ENCODE peak calls at places on chromosomes 13 and 19, in ten cellular contexts. I, B, N, F, A, Q, Z, J, L and G are unnamed samples.

GRCh38 chr13:97976551-97977375 is 23.3 kb downstream of the IPO5 start:
- DNase-seq in I (peak), B (no peak), N (peak), F (peak), A (peak), Q (peak), Z (no peak), J (no peak), L (no peak), G (peak)

GRCh38 chr19:46887240-46887782 is 26.5 kb downstream of the ARHGAP35 start:
- DNase-seq in I (no peak), B (no peak), N (no peak), F (no peak), A (no peak), Q (no peak), Z (no peak), J (no peak), L (no peak), G (no peak)

GRCh38 chr13:51714663-51715168 is 89.2 kb downstream of the DHRS12 start:
- DNase-seq in I (no peak), B (no peak), N (peak), F (no peak), A (no peak), Q (no peak), Z (no peak), J (no peak), L (peak), G (no peak)

GRCh38 chr19:30512748-30513389 is 140.7 kb downstream of the ZNF536 start:
- DNase-seq in I (no peak), B (no peak), N (no peak), F (no peak), A (no peak), Q (peak), Z (no peak), J (no peak), L (no peak), G (no peak)

GRCh38 chr13:44303681-44304432 is 69.8 kb upstream of the SERP2 start:
- DNase-seq in I (no peak), B (no peak), N (no peak), F (peak), A (no peak), Q (peak), Z (no peak), J (no peak), L (no peak), G (no peak)

GRCh38 chr19:45156751-45157150 is 4.0 kb downstream of the NKPD1 start:
- DNase-seq in I (no peak), B (no peak), N (no peak), F (no peak), A (no peak), Q (no peak), Z (no peak), J (no peak), L (no peak), G (peak)

GRCh38 chr13:27450921-27451461 is 627 bp upstream of the MTIF3 start:
- DNase-seq in I (peak), B (no peak), N (peak), F (peak), A (no peak), Q (peak), Z (no peak), J (no peak), L (peak), G (peak)

GRCh38 chr13:85405316-85405897 is 393.8 kb downstream of the SLITRK6 start:
- DNase-seq in I (no peak), B (no peak), N (no peak), F (no peak), A (no peak), Q (no peak), Z (no peak), J (no peak), L (no peak), G (no peak)

GRCh38 chr19:10141479-10141878 is 21.8 kb upstream of the EIF3G start:
- DNase-seq in I (no peak), B (no peak), N (no peak), F (no peak), A (no peak), Q (no peak), Z (no peak), J (no peak), L (no peak), G (no peak)

GRCh38 chr13:64069892-64070291 is 2654.2 kb upstream of the PCDH20 start:
- DNase-seq in I (no peak), B (no peak), N (no peak), F (no peak), A (no peak), Q (no peak), Z (no peak), J (no peak), L (no peak), G (no peak)

GRCh38 chr13:95741584-95742563 is 64.9 kb downstream of the DNAJC3 start:
- DNase-seq in I (no peak), B (no peak), N (no peak), F (peak), A (no peak), Q (no peak), Z (no peak), J (no peak), L (no peak), G (no peak)

GRCh38 chr19:5103061-5103701 is 134.3 kb downstream of the KDM4B start:
- DNase-seq in I (no peak), B (no peak), N (no peak), F (peak), A (no peak), Q (peak), Z (no peak), J (no peak), L (peak), G (no peak)

GRCh38 chr19:28633223-28634030 is 579.5 kb downstream of the UQCRFS1 start:
- DNase-seq in I (peak), B (peak), N (peak), F (peak), A (peak), Q (peak), Z (peak), J (no peak), L (peak), G (peak)

GRCh38 chr13:45451282-45451681 is 13.5 kb upstream of the COG3 start:
- DNase-seq in I (no peak), B (no peak), N (no peak), F (no peak), A (no peak), Q (no peak), Z (no peak), J (no peak), L (no peak), G (no peak)

GRCh38 chr19:35174226-35174625 is 19.7 kb downstream of the FXYD5 start:
- DNase-seq in I (no peak), B (no peak), N (no peak), F (no peak), A (no peak), Q (no peak), Z (no peak), J (no peak), L (no peak), G (no peak)

GRCh38 chr13:112690242-112690943 is 555 bp downstream of the ATP11A start:
- DNase-seq in I (no peak), B (no peak), N (no peak), F (peak), A (peak), Q (peak), Z (peak), J (no peak), L (peak), G (peak)

GRCh38 chr19:13537454-13537853 is 31.2 kb upstream of the CACNA1A start:
- DNase-seq in I (no peak), B (no peak), N (no peak), F (no peak), A (no peak), Q (no peak), Z (no peak), J (no peak), L (no peak), G (no peak)

GRCh38 chr13:22455036-22455435 is 725.7 kb upstream of the SGCG start:
- DNase-seq in I (no peak), B (no peak), N (no peak), F (no peak), A (no peak), Q (no peak), Z (no peak), J (no peak), L (no peak), G (no peak)

GRCh38 chr13:49776871-49777270 is 15.6 kb downstream of the KPNA3 start:
- DNase-seq in I (no peak), B (no peak), N (no peak), F (no peak), A (no peak), Q (no peak), Z (no peak), J (no peak), L (no peak), G (no peak)

GRCh38 chr13:98879965-98880364 is 97.9 kb downstream of the DOCK9 start:
- DNase-seq in I (no peak), B (no peak), N (no peak), F (peak), A (no peak), Q (no peak), Z (no peak), J (no peak), L (no peak), G (no peak)